ENCODE peak calls at places on chromosomes 12 and 14, in five cellular contexts. A, T, F, B and C are unnamed samples. For H3K27me3, the result is how much of the 10 kb centered on the place peaks cover.

GRCh38 chr14:25034803-25035681 is 14.9 kb downstream of the STXBP6 start:
- DNase-seq in A (no peak), T (no peak), F (no peak), B (no peak), C (no peak)

GRCh38 chr12:39490500-39491276 is 47.8 kb upstream of the KIF21A start:
- DNase-seq in A (no peak), T (no peak), F (peak), B (peak), C (no peak)

GRCh38 chr14:28305938-28306337 is 460.6 kb upstream of the FOXG1 start:
- DNase-seq in A (no peak), T (no peak), F (no peak), B (no peak), C (no peak)

GRCh38 chr12:27619308-27619707 is 76.9 kb upstream of the REP15 start:
- DNase-seq in A (no peak), T (no peak), F (peak), B (peak), C (no peak)

GRCh38 chr12:98352218-98352811 is 163.1 kb upstream of the TMPO start:
- DNase-seq in A (no peak), T (no peak), F (peak), B (peak), C (no peak)

GRCh38 chr12:128542844-128543243 is 275.9 kb downstream of the TMEM132C start:
- DNase-seq in A (no peak), T (no peak), F (no peak), B (no peak), C (no peak)

GRCh38 chr12:44847888-44848770 is 28.0 kb downstream of the NELL2 start:
- DNase-seq in A (no peak), T (no peak), F (no peak), B (no peak), C (no peak)

GRCh38 chr12:68950511-68950910 is 17.5 kb upstream of the CPM start:
- DNase-seq in A (no peak), T (no peak), F (no peak), B (no peak), C (no peak)

GRCh38 chr12:113700943-113701342 is 229.3 kb upstream of the LHX5 start:
- DNase-seq in A (no peak), T (peak), F (peak), B (peak), C (no peak)

GRCh38 chr12:6766651-6767300 is 613 bp downstream of the PTMS start:
- DNase-seq in A (peak), T (peak), F (peak), B (peak), C (peak)

GRCh38 chr14:104332634-104333270 is 194.4 kb downstream of the KIF26A start:
- DNase-seq in A (no peak), T (no peak), F (no peak), B (no peak), C (peak)

GRCh38 chr14:99821519-99822165 is 28.4 kb downstream of the EML1 start:
- DNase-seq in A (no peak), T (no peak), F (peak), B (peak), C (no peak)

GRCh38 chr12:57236224-57236924 is 6.9 kb downstream of the SHMT2 start:
- DNase-seq in A (peak), T (peak), F (no peak), B (no peak), C (no peak)
- H3K4me3 ChIP-seq in A (no peak), T (no peak), F (no peak), B (no peak), C (peak)

GRCh38 chr12:111437816-111438454 is 32.2 kb downstream of the SH2B3 start:
- DNase-seq in A (peak), T (no peak), F (peak), B (peak), C (no peak)
- H3K27ac ChIP-seq in A (no peak), T (no peak), F (peak), B (no peak), C (peak)

GRCh38 chr12:51848843-51849735 is 571 bp upstream of the FIGNL2 start:
- DNase-seq in A (peak), T (peak), F (no peak), B (no peak), C (no peak)

GRCh38 chr12:51846911-51847829 is 1.3 kb downstream of the FIGNL2 start:
- DNase-seq in A (peak), T (peak), F (no peak), B (no peak), C (peak)

GRCh38 chr12:51850081-51850932 is 1.8 kb upstream of the FIGNL2 start:
- DNase-seq in A (no peak), T (no peak), F (no peak), B (no peak), C (no peak)

GRCh38 chr12:51846209-51846779 is 2.2 kb downstream of the FIGNL2 start:
- DNase-seq in A (no peak), T (peak), F (no peak), B (no peak), C (no peak)

GRCh38 chr12:51847830-51848727 is at the start of gene FIGNL2:
- DNase-seq in A (no peak), T (peak), F (no peak), B (no peak), C (no peak)
- H3K27me3 ChIP-seq in A (under half), T (under half), F (half or more), B (under half), C (under half)

DNA sequence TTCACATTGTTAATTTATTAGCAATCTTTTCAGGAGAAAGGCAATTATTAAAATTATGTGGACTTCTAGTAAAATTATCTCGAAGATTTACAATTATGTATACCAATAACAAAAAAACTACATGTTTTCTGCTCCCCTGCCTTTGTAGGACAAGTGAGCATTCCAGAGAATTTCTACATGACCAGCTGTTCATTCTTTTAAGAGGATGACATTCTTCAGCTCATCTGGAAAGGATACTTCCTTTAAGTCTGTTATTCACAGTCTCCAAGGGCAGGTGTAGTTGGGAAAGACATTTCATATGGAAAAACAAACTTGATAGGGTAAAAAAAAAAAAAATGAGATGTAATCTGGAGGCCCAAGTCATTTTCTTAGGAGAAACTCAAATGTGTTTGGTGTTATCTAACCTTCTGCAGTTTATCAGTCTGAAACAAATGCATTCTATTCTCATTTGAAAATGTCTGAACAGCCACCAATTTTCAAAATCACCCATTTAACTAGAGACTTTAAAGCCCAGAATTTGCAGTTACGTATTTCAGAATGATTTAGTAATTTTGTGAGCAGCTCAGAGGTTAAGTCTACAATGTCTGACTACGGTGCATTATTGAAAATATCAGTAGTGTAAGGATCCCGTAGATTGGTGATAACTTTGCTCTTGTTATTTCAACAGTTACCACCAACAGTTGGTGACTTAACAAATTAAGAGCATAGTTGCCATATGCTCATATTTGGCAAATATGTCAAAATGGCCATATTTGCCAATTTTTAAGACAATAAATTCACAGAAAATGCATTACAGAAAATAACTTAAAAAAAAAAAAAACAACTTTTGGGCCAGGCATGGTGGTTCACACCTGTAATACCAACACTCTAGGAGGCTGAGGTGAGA is 1.8 kb upstream of the PHLDA1 start:
- DNase-seq in A (no peak), T (peak), F (no peak), B (peak), C (no peak)
- H3K4me3 ChIP-seq in A (no peak), T (peak), F (peak), B (peak), C (peak)

GRCh38 chr14:73998736-73999135 is 20.4 kb downstream of the ENTPD5 start:
- DNase-seq in A (no peak), T (no peak), F (no peak), B (no peak), C (no peak)

GRCh38 chr14:73996731-73997107 is 22.4 kb downstream of the ENTPD5 start:
- DNase-seq in A (no peak), T (no peak), F (no peak), B (no peak), C (no peak)

GRCh38 chr14:73997108-73997943 is 21.8 kb downstream of the ENTPD5 start:
- DNase-seq in A (no peak), T (no peak), F (no peak), B (no peak), C (no peak)

GRCh38 chr14:73995977-73996378 is 23.1 kb downstream of the ENTPD5 start:
- DNase-seq in A (no peak), T (no peak), F (no peak), B (no peak), C (no peak)

DNA sequence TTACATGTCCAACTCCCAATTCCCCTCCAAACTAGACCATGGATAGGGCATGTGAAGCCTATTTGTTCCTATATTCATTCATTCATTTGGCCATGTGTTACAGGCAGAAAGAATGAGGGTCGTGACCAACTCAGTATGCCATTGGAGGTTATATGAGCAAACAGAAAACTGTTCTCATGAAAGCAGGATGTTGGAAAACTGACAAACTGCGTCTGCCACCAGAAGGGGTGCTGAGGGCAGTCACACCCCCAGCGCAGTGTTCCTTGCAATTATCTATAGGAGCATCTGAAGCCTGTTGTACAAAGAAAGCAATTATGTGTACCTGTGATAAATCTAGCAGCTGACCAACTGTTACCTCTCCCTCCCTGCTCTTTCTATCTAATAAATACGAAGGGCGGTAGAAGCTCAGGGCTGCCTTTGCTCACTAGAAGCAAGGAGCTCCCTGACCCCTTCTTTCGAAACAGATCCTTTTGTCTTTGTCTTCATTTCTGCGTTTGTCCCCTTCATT is 21.1 kb downstream of the ENTPD5 start:
- DNase-seq in A (no peak), T (no peak), F (no peak), B (no peak), C (no peak)
- H3K27ac ChIP-seq in A (no peak), T (no peak), F (no peak), B (no peak), C (no peak)

DNA sequence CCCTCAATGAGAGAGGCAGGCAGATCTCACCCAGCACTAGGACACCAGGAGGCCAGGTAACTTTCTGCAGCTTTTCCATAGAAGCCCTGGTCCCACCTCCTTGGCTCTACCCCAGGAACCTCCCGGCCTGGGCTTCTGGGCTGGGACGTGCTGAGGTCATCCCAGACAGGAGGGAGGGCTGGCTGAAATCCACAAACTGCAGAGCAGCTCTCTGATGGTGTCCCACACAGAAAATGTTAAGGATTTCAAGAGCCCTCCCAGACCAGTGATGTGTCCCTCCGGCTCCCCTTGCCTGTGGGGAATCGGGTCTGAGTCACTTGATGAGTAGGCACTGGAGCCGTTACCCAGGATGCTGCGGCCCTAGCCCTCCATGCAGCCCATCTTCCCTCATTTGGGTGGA is 124.1 kb downstream of the ESRRB start:
- DNase-seq in A (peak), T (no peak), F (no peak), B (no peak), C (no peak)
- H3K27me3 ChIP-seq in A (under half), T (under half), F (under half), B (under half), C (under half)

DNA sequence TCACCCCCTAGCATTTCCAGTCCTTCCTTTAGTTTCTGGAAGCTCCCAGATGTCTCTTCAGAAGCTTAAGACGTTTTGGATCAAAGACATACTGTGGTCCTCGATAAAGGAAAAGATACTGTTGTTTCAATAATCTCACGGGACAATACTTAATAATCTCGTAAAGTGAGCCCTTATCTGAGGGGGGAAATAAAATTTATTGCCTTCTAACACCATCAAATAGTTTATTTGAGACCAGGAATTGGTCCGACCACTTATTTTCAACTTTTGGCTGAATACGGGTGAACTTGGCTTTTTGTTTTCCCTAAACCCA is 640 bp upstream of the G2E3 start:
- DNase-seq in A (no peak), T (no peak), F (no peak), B (no peak), C (no peak)
- H3K4me3 ChIP-seq in A (peak), T (peak), F (peak), B (peak), C (peak)

DNA sequence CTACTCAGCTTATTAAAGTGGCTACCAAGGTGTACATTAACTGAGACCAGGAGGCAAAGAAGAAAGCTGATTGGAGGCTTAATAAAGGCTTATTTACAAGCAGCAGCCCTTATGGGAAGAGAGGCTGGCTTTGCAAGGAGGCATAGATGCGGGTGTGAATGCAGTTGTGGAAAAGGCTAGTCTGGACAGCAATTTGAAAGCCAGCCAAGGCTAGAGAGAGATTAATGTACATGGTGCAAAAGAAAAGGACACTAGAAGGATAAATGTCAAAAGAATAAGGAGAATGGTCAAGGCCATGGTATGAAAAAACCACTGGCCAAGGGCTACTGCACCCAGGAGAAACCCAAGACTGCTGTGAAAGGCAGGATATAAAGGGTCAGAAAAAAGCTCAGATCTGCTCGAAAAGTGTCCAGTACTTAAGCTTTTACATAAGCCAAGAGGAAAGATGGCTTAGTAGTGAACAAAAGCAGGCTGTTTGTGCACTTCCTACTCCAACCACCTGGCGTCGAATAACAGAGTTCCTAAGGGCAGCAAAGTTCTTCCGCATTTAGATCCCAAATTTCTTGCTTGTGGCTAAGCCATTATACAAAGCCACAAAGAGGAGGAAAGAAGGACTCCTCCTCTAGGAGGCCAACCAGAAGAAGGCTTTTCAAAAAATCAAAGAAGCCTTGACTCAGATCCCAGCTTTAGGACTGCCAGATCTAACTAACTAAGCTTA is 24.0 kb downstream of the KLRK1 start:
- DNase-seq in A (no peak), T (peak), F (no peak), B (peak), C (no peak)
- H3K27ac ChIP-seq in A (peak), T (no peak), F (no peak), B (peak), C (peak)

GRCh38 chr12:104956870-104957301 is 1.2 kb downstream of the SLC41A2 start:
- DNase-seq in A (no peak), T (no peak), F (no peak), B (no peak), C (no peak)
- H3K27me3 ChIP-seq in A (under half), T (half or more), F (under half), B (under half), C (under half)

DNA sequence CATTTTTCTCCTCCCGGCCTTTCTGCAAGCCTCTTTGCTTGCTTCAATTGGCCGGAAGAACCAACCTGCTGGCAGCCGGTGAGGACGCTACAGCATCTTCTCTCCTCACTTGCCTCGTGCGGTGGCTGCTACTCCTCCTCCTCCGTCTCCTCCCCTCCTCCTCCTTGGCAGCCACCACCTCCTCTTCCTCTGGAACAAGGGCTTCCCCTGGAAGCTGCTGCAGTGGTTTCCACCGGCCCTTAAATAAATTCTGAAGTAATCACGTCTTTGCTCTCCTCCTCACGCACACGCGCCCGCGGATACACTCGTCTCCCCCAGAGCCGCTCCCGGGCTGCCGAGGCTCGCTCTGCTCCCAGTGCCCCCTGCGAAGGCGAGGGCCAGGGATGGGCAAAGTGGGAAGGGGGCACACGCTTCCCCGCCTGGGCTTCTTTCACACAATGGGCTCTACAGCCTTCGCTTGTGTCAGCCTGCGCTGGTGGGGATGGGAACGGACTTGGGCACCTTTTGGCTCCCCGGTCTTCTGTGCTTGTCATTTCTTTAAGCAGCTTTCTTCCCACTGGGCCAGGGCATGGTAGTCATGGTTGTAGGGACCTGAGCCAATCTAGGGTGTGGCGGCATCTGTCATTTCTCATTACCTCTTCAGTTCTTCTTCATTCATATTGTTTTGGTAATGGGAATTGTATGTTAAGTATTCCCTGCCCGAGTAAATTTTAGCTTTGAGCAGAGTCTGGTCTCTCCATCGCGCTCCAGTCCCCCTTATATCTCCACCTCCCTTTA is at the start of gene PPFIA2:
- DNase-seq in A (peak), T (peak), F (peak), B (no peak), C (peak)
- H3K4me3 ChIP-seq in A (peak), T (peak), F (peak), B (peak), C (peak)